ENCODE peak calls at places on chromosomes 5 and 9, in five cellular contexts. B is cardiac fibroblast; Y is stimulated activated CD4-positive, alpha-beta T cell treated with anti-CD3 and anti-CD28 coated beads, Interleukin-1b, Interleukin-23, amount 100 ng/mL, for 4 hours; F is mucosa of gallbladder; R is SW480. L is an unnamed sample.

GRCh38 chr5:140734354-140734753 is 34.1 kb downstream of the ZMAT2 start:
- DNase-seq in B (peak; percentile 32), Y (no peak), F (no peak), R (peak; percentile 40), L (no peak)

GRCh38 chr9:112015736-112016135 is 119.1 kb downstream of the UGCG start:
- DNase-seq in B (no peak), Y (no peak), F (no peak), R (no peak), L (no peak)

GRCh38 chr9:135898634-135899407 is 8.5 kb downstream of the CAMSAP1 start:
- DNase-seq in B (peak; percentile 67), Y (no peak), F (no peak), R (no peak), L (no peak)

GRCh38 chr5:132211787-132212186 is 15.9 kb downstream of the P4HA2 start:
- DNase-seq in B (no peak), Y (no peak), F (no peak), R (no peak), L (no peak)

GRCh38 chr9:128113526-128114325 is 13.8 kb downstream of the PTGES2 start:
- DNase-seq in B (no peak), Y (no peak), F (no peak), R (no peak), L (no peak)

GRCh38 chr9:107222020-107222522 is 61.0 kb upstream of the RAD23B start:
- DNase-seq in B (peak; percentile 60), Y (no peak), F (no peak), R (no peak), L (no peak)

GRCh38 chr5:135095052-135095715 is 61.2 kb upstream of the PITX1 start:
- DNase-seq in B (no peak), Y (no peak), F (no peak), R (no peak), L (no peak)

GRCh38 chr9:122001491-122002201 is 91.5 kb downstream of the TTLL11 start:
- DNase-seq in B (no peak), Y (no peak), F (peak; percentile 10), R (no peak), L (no peak)